ENCODE peak calls at places on chromosomes 13 and 19, in four cellular contexts. K, O, T and G are unnamed samples.

GRCh38 chr13:94198666-94199065 is 280.8 kb downstream of the DCT start:
- DNase-seq in K (no peak), O (no peak), T (no peak), G (no peak)

GRCh38 chr13:113113846-113114271 is 8.3 kb downstream of the F7 start:
- DNase-seq in K (no peak), O (no peak), T (no peak), G (no peak)

GRCh38 chr19:46783670-46784069 is 4.7 kb downstream of the SLC1A5 start:
- DNase-seq in K (no peak), O (no peak), T (no peak), G (no peak)

GRCh38 chr19:27746691-27747380 is 1466.1 kb downstream of the UQCRFS1 start:
- DNase-seq in K (peak; percentile 3), O (peak; percentile 3), T (no peak), G (no peak)

GRCh38 chr13:110177790-110178189 is 129.2 kb downstream of the COL4A1 start:
- DNase-seq in K (no peak), O (no peak), T (no peak), G (no peak)

GRCh38 chr19:34269968-34270621 is 15.7 kb downstream of the GARRE1 start:
- DNase-seq in K (peak; percentile 53), O (peak; percentile 35), T (peak; percentile 62), G (no peak)

GRCh38 chr19:1221141-1221903 is 15.7 kb downstream of the STK11 start:
- DNase-seq in K (no peak), O (no peak), T (no peak), G (no peak)

GRCh38 chr13:39603424-39603947 is 493 bp upstream of the LHFPL6 start:
- DNase-seq in K (no peak), O (no peak), T (no peak), G (no peak)

GRCh38 chr13:113179374-113180230 is 21.2 kb downstream of the PROZ start:
- DNase-seq in K (peak; percentile 43), O (no peak), T (no peak), G (no peak)

DNA sequence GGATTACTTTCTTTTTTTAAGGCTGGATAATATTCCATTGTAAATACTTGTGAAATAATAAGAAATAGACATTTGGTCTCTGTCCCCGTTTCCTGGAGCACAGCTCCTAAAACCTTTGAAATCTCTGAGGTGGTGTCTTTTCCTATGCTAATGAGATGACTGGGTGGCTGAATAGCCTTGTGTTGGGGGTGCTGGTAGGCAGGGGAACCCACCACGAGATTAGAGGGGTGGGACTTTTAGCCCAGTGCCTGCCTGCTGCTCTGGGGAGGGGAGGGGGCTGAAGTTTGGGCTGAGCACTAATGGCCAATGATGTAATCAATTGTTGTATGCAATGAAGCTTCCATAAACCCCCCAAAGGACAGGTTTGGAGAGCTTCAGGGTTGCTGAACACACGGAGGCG is 175.7 kb downstream of the FGF9 start:
- DNase-seq in K (no peak), O (no peak), T (no peak), G (no peak)
- TF ChIP-seq SPI1 in K (no peak), O (no peak), T (no peak), G (no peak)

DNA sequence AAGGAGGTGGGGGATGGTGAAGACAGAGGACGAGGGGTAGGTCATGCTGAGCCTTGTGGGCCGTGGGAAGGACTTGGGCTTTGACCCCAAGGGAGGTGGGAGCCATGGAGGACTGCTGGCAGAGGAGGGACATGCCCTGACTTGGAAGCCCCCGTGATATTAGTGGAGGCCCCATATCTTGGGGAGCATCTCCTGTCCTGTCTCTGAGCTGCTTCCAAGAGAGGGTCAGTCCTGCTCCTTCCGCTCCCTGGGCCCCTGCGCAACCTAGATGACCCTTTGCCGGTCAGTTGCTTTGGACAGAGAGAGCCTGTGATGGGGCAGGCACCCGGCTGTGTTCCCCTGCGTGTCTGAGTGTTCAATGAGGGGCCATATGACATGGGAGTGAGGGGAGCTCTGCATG is 5.2 kb downstream of the TLE6 start:
- DNase-seq in K (no peak), O (no peak), T (no peak), G (no peak)
- TF ChIP-seq SPI1 in K (no peak), O (no peak), T (no peak), G (no peak)

DNA sequence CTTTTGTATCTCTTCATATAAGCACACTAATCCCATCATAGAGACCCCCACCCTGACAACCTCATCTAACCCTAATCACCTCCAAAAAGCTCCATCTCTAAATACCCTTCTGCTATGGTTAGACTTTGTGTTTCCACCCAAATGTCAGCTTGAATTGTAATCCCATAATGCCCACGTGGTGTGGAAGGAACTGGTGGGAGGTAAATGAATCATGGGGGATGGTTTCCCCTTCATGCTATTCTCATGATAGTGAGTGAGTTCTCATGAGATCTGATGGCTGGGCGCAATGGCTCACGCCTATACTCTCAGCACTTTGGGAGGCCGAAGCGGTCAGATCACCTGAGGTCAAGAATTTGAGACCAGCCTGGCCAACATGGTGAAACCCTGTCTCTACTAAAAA is 2.5 kb downstream of the VMAC start:
- DNase-seq in K (no peak), O (no peak), T (no peak), G (no peak)
- TF ChIP-seq SPI1 in K (no peak), O (no peak), T (no peak), G (no peak)

GRCh38 chr13:46182491-46182877 is 507 bp upstream of the LCP1 start:
- DNase-seq in K (no peak), O (no peak), T (no peak), G (no peak)
- TF ChIP-seq SPI1 in K (no peak), O (no peak), T (no peak), G (no peak)

DNA sequence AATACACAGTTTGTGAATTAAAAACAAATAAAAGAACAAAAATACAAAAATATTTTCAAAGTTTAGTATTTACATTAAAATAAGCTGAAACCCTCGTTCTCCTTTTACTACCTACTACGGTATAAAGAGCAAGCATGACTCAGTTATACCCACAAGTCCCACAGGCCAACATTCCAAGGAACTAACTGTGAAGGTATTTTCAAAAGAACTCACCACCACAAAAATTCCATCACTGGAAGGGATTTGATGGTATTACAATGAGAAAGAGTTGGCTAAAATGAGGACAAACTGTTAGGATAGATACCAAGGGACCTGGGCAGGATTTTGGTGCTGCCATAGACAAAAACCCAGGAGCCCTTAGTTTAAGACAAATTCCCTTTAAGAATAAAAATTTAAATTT is 122.7 kb downstream of the TBC1D4 start:
- DNase-seq in K (no peak), O (no peak), T (no peak), G (no peak)
- TF ChIP-seq SPI1 in K (no peak), O (no peak), T (no peak), G (no peak)

DNA sequence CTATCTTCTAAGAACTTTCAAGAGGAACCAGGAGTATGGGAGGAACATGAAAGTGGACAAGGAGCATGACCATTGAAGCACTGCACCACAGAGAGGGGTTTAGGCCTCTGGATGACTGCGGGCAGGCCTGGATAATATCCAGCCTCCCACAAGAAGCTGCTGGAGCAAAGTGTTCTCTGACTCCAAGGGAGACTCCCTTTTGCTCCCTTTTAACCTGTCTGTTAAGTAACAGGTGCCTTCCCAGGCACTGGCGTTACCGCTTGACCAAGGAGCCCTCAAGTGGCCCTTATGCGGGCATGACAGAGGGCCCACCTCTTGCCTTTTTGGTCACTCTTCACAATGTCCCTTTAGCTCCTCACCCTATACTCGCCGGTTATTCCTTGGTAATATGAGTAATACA is 666.2 kb downstream of the SLITRK6 start:
- DNase-seq in K (no peak), O (no peak), T (no peak), G (no peak)
- TF ChIP-seq SPI1 in K (no peak), O (no peak), T (no peak), G (no peak)